ENCODE peak calls at places on chromosome 15, in four cellular contexts. One of them, this sample, is unnamed.

GRCh38 chr15:99474041-99474906 is 91.5 kb upstream of the MEF2A start:
- DNase-seq in pancreas: no peak
- DNase-seq in CD8-positive, alpha-beta memory T cell: no peak
- DNase-seq in sigmoid colon: peak; percentile 76
- DNase-seq in this sample: peak; percentile 74

GRCh38 chr15:41957021-41957897 is 15.1 kb downstream of the EHD4 start:
- DNase-seq in sigmoid colon: no peak
- DNase-seq in CD8-positive, alpha-beta memory T cell: no peak
- DNase-seq in pancreas: no peak
- DNase-seq in this sample: no peak

GRCh38 chr15:100330629-100331215 is 11.1 kb downstream of the ADAMTS17 start:
- DNase-seq in pancreas: no peak
- DNase-seq in sigmoid colon: no peak
- DNase-seq in CD8-positive, alpha-beta memory T cell: peak; percentile 70
- DNase-seq in this sample: no peak

GRCh38 chr15:93980149-93980911 is 251.0 kb upstream of the MCTP2 start:
- DNase-seq in sigmoid colon: peak; percentile 80
- DNase-seq in CD8-positive, alpha-beta memory T cell: no peak
- DNase-seq in pancreas: no peak
- DNase-seq in this sample: no peak

GRCh38 chr15:83066761-83067637 is at the start of gene BTBD1:
- DNase-seq in pancreas: peak; percentile 97
- DNase-seq in CD8-positive, alpha-beta memory T cell: peak; percentile 78
- DNase-seq in sigmoid colon: peak; percentile 96
- DNase-seq in this sample: peak; percentile 96

GRCh38 chr15:90062729-90063684 is 39.3 kb downstream of the IDH2 start:
- DNase-seq in sigmoid colon: no peak
- DNase-seq in pancreas: peak; percentile 83
- DNase-seq in CD8-positive, alpha-beta memory T cell: no peak
- DNase-seq in this sample: peak; percentile 73

GRCh38 chr15:55694652-55695150 is 48.3 kb downstream of the PRTG start:
- DNase-seq in CD8-positive, alpha-beta memory T cell: no peak
- DNase-seq in sigmoid colon: no peak
- DNase-seq in pancreas: no peak
- DNase-seq in this sample: no peak

GRCh38 chr15:69914960-69915359 is 182.8 kb downstream of the TLE3 start:
- DNase-seq in sigmoid colon: no peak
- DNase-seq in CD8-positive, alpha-beta memory T cell: no peak
- DNase-seq in pancreas: no peak
- DNase-seq in this sample: no peak

GRCh38 chr15:80502782-80503181 is 98.6 kb downstream of the ARNT2 start:
- DNase-seq in sigmoid colon: no peak
- DNase-seq in CD8-positive, alpha-beta memory T cell: no peak
- DNase-seq in pancreas: no peak
- DNase-seq in this sample: no peak

GRCh38 chr15:70447927-70448698 is 315.2 kb downstream of the UACA start:
- DNase-seq in pancreas: peak; percentile 61
- DNase-seq in sigmoid colon: no peak
- DNase-seq in CD8-positive, alpha-beta memory T cell: peak; percentile 37
- DNase-seq in this sample: peak; percentile 54

GRCh38 chr15:85706779-85707518 is 87.8 kb downstream of the KLHL25 start:
- DNase-seq in CD8-positive, alpha-beta memory T cell: peak; percentile 79
- DNase-seq in pancreas: no peak
- DNase-seq in sigmoid colon: no peak
- DNase-seq in this sample: no peak
- H3K4me3 ChIP-seq in CD8-positive, alpha-beta memory T cell: peak overlapping the region; percentile 57
- H3K4me3 ChIP-seq in pancreas: peak overlapping the region; percentile 24
- H3K4me3 ChIP-seq in sigmoid colon: peak overlapping the region; percentile 8
- H3K4me3 ChIP-seq in this sample: no peak overlapping the region

GRCh38 chr15:62338497-62338896 is 173.4 kb upstream of the C2CD4B start:
- DNase-seq in pancreas: no peak
- DNase-seq in sigmoid colon: no peak
- DNase-seq in CD8-positive, alpha-beta memory T cell: no peak
- DNase-seq in this sample: no peak

GRCh38 chr15:62337934-62338333 is 172.8 kb upstream of the C2CD4B start:
- DNase-seq in sigmoid colon: no peak
- DNase-seq in pancreas: no peak
- DNase-seq in CD8-positive, alpha-beta memory T cell: no peak
- DNase-seq in this sample: no peak

GRCh38 chr15:62334581-62334980 is 169.5 kb upstream of the C2CD4B start:
- DNase-seq in sigmoid colon: no peak
- DNase-seq in CD8-positive, alpha-beta memory T cell: no peak
- DNase-seq in pancreas: no peak
- DNase-seq in this sample: no peak
- H3K9me3 ChIP-seq in sigmoid colon: no peaks in the 10 kb centered on the region
- H3K9me3 ChIP-seq in CD8-positive, alpha-beta memory T cell: no peaks in the 10 kb centered on the region
- H3K9me3 ChIP-seq in pancreas: no peaks in the 10 kb centered on the region
- H3K9me3 ChIP-seq in this sample: no peaks in the 10 kb centered on the region

DNA sequence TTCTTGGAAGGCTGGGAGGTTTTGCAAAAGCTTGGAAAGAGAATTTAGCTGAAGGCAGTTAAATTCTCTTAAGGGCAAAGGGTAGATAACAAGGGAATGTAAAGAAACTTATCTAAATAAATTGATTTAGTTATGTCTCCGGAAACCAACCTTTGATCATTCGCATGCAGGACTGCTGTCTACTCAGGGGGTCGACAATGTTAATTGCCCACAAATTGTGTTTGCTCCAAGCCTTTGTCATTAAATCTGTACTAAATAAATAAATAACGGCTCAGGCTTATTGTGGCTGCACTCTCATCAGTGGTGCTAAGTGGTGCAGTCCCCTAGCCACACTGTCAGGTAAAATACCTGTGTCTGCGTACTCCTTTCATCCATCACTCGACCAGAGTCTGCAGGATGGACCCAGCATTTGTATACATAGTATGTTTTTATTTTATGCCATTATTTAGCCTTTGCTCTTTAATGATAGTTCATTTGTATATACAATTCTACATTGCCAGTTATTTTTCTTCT is 497.4 kb upstream of the RASGRP1 start:
- DNase-seq in sigmoid colon: no peak
- DNase-seq in pancreas: no peak
- DNase-seq in CD8-positive, alpha-beta memory T cell: no peak
- DNase-seq in this sample: no peak
- H3K4me3 ChIP-seq in sigmoid colon: no peak overlapping the region
- H3K4me3 ChIP-seq in pancreas: no peak overlapping the region
- H3K4me3 ChIP-seq in CD8-positive, alpha-beta memory T cell: no peak overlapping the region
- H3K4me3 ChIP-seq in this sample: no peak overlapping the region

DNA sequence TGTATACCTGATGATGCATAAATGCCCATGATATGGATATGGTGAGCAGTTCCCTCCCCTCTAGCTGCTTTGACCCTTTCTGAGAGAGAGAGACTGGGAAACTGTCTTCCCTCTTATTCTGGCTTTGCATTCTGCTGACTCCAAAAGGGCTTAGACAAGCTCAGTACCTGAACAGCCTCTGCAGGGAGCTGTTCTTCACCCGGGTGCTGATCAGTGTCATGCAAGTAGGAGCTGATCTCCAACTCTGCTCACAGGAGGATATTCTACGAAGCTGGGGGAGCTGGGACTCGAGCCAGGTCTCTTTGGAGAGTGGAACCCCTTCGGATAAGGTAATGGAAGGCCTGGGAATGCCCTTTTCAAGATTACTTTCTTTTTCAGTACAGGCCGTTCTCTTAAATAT is 237.1 kb downstream of the RYR3 start:
- DNase-seq in pancreas: no peak
- DNase-seq in CD8-positive, alpha-beta memory T cell: no peak
- DNase-seq in sigmoid colon: no peak
- DNase-seq in this sample: peak; percentile 33
- H3K9me3 ChIP-seq in pancreas: no peaks in the 10 kb centered on the region
- H3K9me3 ChIP-seq in CD8-positive, alpha-beta memory T cell: no peaks in the 10 kb centered on the region
- H3K9me3 ChIP-seq in sigmoid colon: no peaks in the 10 kb centered on the region
- H3K9me3 ChIP-seq in this sample: no peaks in the 10 kb centered on the region

GRCh38 chr15:40762919-40763800 is 708 bp upstream of the GCHFR start:
- DNase-seq in pancreas: peak; percentile 96
- DNase-seq in sigmoid colon: peak; percentile 89
- DNase-seq in CD8-positive, alpha-beta memory T cell: no peak
- DNase-seq in this sample: peak; percentile 91

GRCh38 chr15:40763801-40764765 is at the start of gene GCHFR:
- DNase-seq in pancreas: peak; percentile 94
- DNase-seq in sigmoid colon: peak; percentile 89
- DNase-seq in CD8-positive, alpha-beta memory T cell: peak; percentile 65
- DNase-seq in this sample: peak; percentile 84

GRCh38 chr15:40766194-40766830 is 2.4 kb downstream of the GCHFR start:
- DNase-seq in CD8-positive, alpha-beta memory T cell: no peak
- DNase-seq in pancreas: no peak
- DNase-seq in sigmoid colon: no peak
- DNase-seq in this sample: no peak

GRCh38 chr15:40766906-40767837 is 2.6 kb upstream of the C15orf62 start:
- DNase-seq in pancreas: no peak
- DNase-seq in CD8-positive, alpha-beta memory T cell: no peak
- DNase-seq in sigmoid colon: no peak
- DNase-seq in this sample: no peak

DNA sequence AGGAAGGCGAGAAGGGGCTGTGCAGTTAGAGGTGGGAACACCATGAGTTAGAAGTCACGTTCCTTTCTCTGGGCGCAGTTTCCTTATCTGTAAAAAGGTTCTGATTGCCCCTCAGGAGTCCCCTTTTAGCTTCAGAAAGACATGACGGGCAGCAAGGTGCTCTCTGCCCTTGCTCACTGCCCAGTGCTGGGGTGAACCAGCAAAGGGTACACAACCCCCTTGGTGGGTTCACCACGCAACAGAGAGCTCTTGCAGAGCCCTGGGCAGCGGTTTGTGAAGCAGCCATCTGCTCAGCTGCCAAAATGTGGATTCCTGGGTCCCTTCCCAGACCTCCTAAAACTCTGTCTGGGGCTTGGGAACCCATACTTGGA is 883 bp downstream of the GCHFR start:
- DNase-seq in sigmoid colon: no peak
- DNase-seq in CD8-positive, alpha-beta memory T cell: no peak
- DNase-seq in pancreas: no peak
- DNase-seq in this sample: no peak
- H3K4me3 ChIP-seq in sigmoid colon: peak overlapping the region; percentile 57
- H3K4me3 ChIP-seq in CD8-positive, alpha-beta memory T cell: peak overlapping the region; percentile 74
- H3K4me3 ChIP-seq in pancreas: peak overlapping the region; percentile 56
- H3K4me3 ChIP-seq in this sample: peak overlapping the region; percentile 61

DNA sequence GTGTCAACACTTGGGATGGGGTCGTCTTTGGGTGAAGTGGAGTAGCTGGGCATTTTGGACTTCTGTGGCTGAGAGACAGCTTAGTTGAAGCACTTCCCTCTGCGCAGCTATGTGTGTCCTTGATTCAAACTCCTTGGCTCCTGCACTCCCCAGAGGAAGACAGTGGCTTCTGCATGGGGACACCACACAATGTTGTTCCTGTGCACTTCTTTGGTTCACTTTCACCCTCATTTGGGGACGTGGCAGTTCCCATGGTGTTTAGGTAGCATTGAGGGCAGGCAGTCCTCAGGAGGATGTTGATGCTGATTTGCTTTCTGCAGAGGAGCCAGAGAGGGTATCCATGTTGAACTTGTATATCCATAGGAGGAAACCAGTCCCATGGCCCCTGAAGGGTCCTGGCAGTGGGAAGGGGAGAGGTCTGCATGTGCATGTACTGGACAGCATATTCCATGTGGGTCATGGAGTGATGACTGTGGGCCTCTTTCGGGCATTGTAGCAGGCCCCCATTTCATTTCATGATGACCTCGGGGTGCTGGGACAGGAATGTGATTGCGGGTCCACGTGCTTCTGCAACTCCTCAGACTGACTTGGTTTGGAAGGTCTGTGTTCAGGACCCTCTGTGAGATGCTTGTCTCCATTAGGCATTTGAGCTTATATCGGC is 135.4 kb downstream of the SNRPN start:
- DNase-seq in CD8-positive, alpha-beta memory T cell: no peak
- DNase-seq in pancreas: no peak
- DNase-seq in sigmoid colon: no peak
- DNase-seq in this sample: no peak
- H3K9me3 ChIP-seq in CD8-positive, alpha-beta memory T cell: peaks cover 43% of the 10 kb centered on the region
- H3K9me3 ChIP-seq in pancreas: no peaks in the 10 kb centered on the region
- H3K9me3 ChIP-seq in sigmoid colon: peaks cover 81% of the 10 kb centered on the region
- H3K9me3 ChIP-seq in this sample: peaks cover 100% of the 10 kb centered on the region

DNA sequence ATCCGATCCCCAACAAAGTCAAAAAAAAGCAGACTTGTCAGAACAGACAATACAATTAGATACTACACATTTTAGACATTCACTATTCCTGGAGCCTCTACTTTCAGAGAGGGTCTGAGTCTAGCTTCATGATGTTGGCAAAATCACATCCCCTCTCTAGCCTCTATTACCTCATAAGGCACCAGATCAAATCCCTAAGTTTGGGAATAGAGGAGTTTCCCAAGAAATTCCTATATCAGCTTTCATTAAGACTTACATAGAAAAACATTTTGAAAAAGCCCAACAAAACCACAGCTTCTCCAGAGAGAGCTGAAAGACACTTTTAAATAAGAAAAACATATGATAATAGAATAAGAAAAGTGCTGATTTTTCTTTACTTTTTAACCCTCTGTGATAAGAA is 4.5 kb downstream of the TBC1D2B start:
- DNase-seq in pancreas: no peak
- DNase-seq in CD8-positive, alpha-beta memory T cell: no peak
- DNase-seq in sigmoid colon: no peak
- DNase-seq in this sample: no peak
- H3K4me3 ChIP-seq in pancreas: no peak overlapping the region
- H3K4me3 ChIP-seq in CD8-positive, alpha-beta memory T cell: peak overlapping the region; percentile 8
- H3K4me3 ChIP-seq in sigmoid colon: no peak overlapping the region
- H3K4me3 ChIP-seq in this sample: no peak overlapping the region

GRCh38 chr15:25733856-25734679 is 129.1 kb downstream of the ATP10A start:
- DNase-seq in pancreas: no peak
- DNase-seq in sigmoid colon: peak; percentile 55
- DNase-seq in CD8-positive, alpha-beta memory T cell: no peak
- DNase-seq in this sample: no peak
- H3K9me3 ChIP-seq in pancreas: no peaks in the 10 kb centered on the region
- H3K9me3 ChIP-seq in sigmoid colon: no peaks in the 10 kb centered on the region
- H3K9me3 ChIP-seq in CD8-positive, alpha-beta memory T cell: no peaks in the 10 kb centered on the region
- H3K9me3 ChIP-seq in this sample: no peaks in the 10 kb centered on the region

DNA sequence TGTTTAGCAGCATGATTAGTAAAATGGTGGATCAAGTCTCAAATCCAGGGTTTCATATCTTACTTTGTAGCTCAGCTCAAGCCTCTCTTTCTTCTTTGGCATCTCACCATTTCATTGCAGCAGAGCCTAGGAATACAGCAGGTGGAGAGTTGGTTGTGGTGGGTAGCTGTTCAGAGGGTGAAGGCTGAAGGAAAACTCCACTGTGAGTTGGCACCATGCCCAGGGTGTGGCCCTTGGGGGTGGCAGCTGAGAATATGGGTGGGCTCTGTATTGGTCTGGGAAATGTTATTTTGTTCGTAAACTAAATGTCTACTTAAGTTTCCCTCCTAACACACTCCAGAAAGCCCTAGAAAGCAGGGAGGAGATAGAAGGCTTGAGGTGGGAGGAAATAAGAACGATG is 1.7 kb upstream of the MAP1A start:
- DNase-seq in CD8-positive, alpha-beta memory T cell: no peak
- DNase-seq in pancreas: no peak
- DNase-seq in sigmoid colon: no peak
- DNase-seq in this sample: no peak
- H3K4me3 ChIP-seq in CD8-positive, alpha-beta memory T cell: no peak overlapping the region
- H3K4me3 ChIP-seq in pancreas: no peak overlapping the region
- H3K4me3 ChIP-seq in sigmoid colon: no peak overlapping the region
- H3K4me3 ChIP-seq in this sample: no peak overlapping the region